ENCODE peak calls at places on chromosomes 4 and X, in five cellular contexts. One of them, this sample, is unnamed. For H3K27me3, the result is how much of the 10 kb centered on the place peaks cover.

GRCh38 chr4:147633113-147633512 is 15.9 kb downstream of the TMEM184C start:
- DNase-seq in HCT116: no peak
- DNase-seq in mesenchymal stem cell: peak
- DNase-seq in astrocyte: peak
- DNase-seq in GM23248: no peak
- DNase-seq in this sample: no peak

GRCh38 chr4:185143596-185143969 is 517 bp downstream of the SLC25A4 start:
- DNase-seq in astrocyte: peak
- DNase-seq in mesenchymal stem cell: peak
- DNase-seq in GM23248: peak
- DNase-seq in HCT116: no peak
- DNase-seq in this sample: peak

GRCh38 chrX:53288173-53288572 is 6.8 kb upstream of the IQSEC2 start:
- DNase-seq in mesenchymal stem cell: peak
- DNase-seq in astrocyte: no peak
- DNase-seq in HCT116: no peak
- DNase-seq in GM23248: no peak
- DNase-seq in this sample: no peak

GRCh38 chrX:119690921-119691716 is 1.8 kb downstream of the SEPTIN6 start:
- DNase-seq in astrocyte: peak
- DNase-seq in mesenchymal stem cell: peak
- DNase-seq in HCT116: no peak
- DNase-seq in GM23248: peak
- DNase-seq in this sample: peak

GRCh38 chr4:176425035-176425434 is 105.3 kb downstream of the SPCS3 start:
- DNase-seq in mesenchymal stem cell: no peak
- DNase-seq in GM23248: peak
- DNase-seq in astrocyte: peak
- DNase-seq in HCT116: no peak
- DNase-seq in this sample: peak

GRCh38 chr4:125314676-125315570 is at the start of gene FAT4:
- DNase-seq in GM23248: peak
- DNase-seq in mesenchymal stem cell: peak
- DNase-seq in HCT116: peak
- DNase-seq in astrocyte: peak
- DNase-seq in this sample: peak

GRCh38 chr4:184355111-184355604 is 119.2 kb downstream of the IRF2 start:
- DNase-seq in astrocyte: peak
- DNase-seq in GM23248: peak
- DNase-seq in mesenchymal stem cell: peak
- DNase-seq in HCT116: peak
- DNase-seq in this sample: peak

GRCh38 chr4:102439835-102440234 is 61.3 kb upstream of the NFKB1 start:
- DNase-seq in astrocyte: peak
- DNase-seq in GM23248: peak
- DNase-seq in HCT116: no peak
- DNase-seq in mesenchymal stem cell: peak
- DNase-seq in this sample: peak

GRCh38 chrX:8591526-8591925 is 126.9 kb downstream of the VCX3B start:
- DNase-seq in GM23248: no peak
- DNase-seq in HCT116: no peak
- DNase-seq in astrocyte: no peak
- DNase-seq in mesenchymal stem cell: no peak
- DNase-seq in this sample: no peak

GRCh38 chrX:44770111-44770510 is 73.7 kb upstream of the DUSP21 start:
- DNase-seq in astrocyte: no peak
- DNase-seq in mesenchymal stem cell: no peak
- DNase-seq in GM23248: peak
- DNase-seq in HCT116: no peak
- DNase-seq in this sample: peak

GRCh38 chr4:98746530-98746929 is 88.1 kb upstream of the TSPAN5 start:
- DNase-seq in HCT116: no peak
- DNase-seq in GM23248: no peak
- DNase-seq in mesenchymal stem cell: peak
- DNase-seq in astrocyte: peak
- DNase-seq in this sample: peak

GRCh38 chr4:122783301-122784215 is 43.1 kb upstream of the FGF2 start:
- DNase-seq in HCT116: peak
- DNase-seq in mesenchymal stem cell: peak
- DNase-seq in astrocyte: peak
- DNase-seq in GM23248: peak
- DNase-seq in this sample: peak

GRCh38 chr4:3786196-3786869 is 20.1 kb downstream of the ADRA2C start:
- DNase-seq in astrocyte: no peak
- DNase-seq in mesenchymal stem cell: no peak
- DNase-seq in GM23248: peak
- DNase-seq in HCT116: no peak
- DNase-seq in this sample: no peak

GRCh38 chr4:153731239-153731638 is 28.6 kb downstream of the RNF175 start:
- DNase-seq in astrocyte: peak
- DNase-seq in GM23248: peak
- DNase-seq in HCT116: no peak
- DNase-seq in mesenchymal stem cell: peak
- DNase-seq in this sample: peak

GRCh38 chrX:41014776-41015175 is 70.5 kb upstream of the USP9X start:
- DNase-seq in GM23248: peak
- DNase-seq in mesenchymal stem cell: no peak
- DNase-seq in astrocyte: peak
- DNase-seq in HCT116: peak
- DNase-seq in this sample: peak

GRCh38 chr4:113457886-113458285 is 303.7 kb downstream of the CAMK2D start:
- DNase-seq in mesenchymal stem cell: peak
- DNase-seq in astrocyte: no peak
- DNase-seq in GM23248: no peak
- DNase-seq in HCT116: no peak
- DNase-seq in this sample: no peak

GRCh38 chr4:184688447-184688846 is 38.9 kb downstream of the PRIMPOL start:
- DNase-seq in mesenchymal stem cell: peak
- DNase-seq in GM23248: peak
- DNase-seq in astrocyte: peak
- DNase-seq in HCT116: peak
- DNase-seq in this sample: peak

GRCh38 chr4:32161382-32161781 is 1441.2 kb downstream of the PCDH7 start:
- DNase-seq in astrocyte: peak
- DNase-seq in mesenchymal stem cell: peak
- DNase-seq in HCT116: no peak
- DNase-seq in GM23248: no peak
- DNase-seq in this sample: peak

GRCh38 chr4:187157380-187157958 is 433.8 kb upstream of the FAT1 start:
- DNase-seq in HCT116: no peak
- DNase-seq in astrocyte: no peak
- DNase-seq in mesenchymal stem cell: no peak
- DNase-seq in GM23248: no peak
- DNase-seq in this sample: no peak

GRCh38 chr4:82362565-82362964 is 11.2 kb downstream of the HNRNPD start:
- DNase-seq in HCT116: no peak
- DNase-seq in astrocyte: no peak
- DNase-seq in GM23248: no peak
- DNase-seq in mesenchymal stem cell: no peak
- DNase-seq in this sample: no peak

GRCh38 chrX:46601283-46601682 is 27.7 kb downstream of the CHST7 start:
- DNase-seq in mesenchymal stem cell: no peak
- DNase-seq in HCT116: no peak
- DNase-seq in GM23248: no peak
- DNase-seq in astrocyte: peak
- DNase-seq in this sample: no peak

GRCh38 chrX:2561461-2561860 is 60.7 kb upstream of the DHRSX start:
- DNase-seq in HCT116: no peak
- DNase-seq in GM23248: no peak
- DNase-seq in astrocyte: no peak
- DNase-seq in mesenchymal stem cell: no peak
- DNase-seq in this sample: no peak

GRCh38 chr4:56241500-56241899 is 145.8 kb downstream of the AASDH start:
- DNase-seq in mesenchymal stem cell: no peak
- DNase-seq in astrocyte: no peak
- DNase-seq in GM23248: no peak
- DNase-seq in HCT116: no peak
- DNase-seq in this sample: no peak

GRCh38 chr4:4502694-4503311 is 39.0 kb downstream of the STX18 start:
- DNase-seq in GM23248: peak
- DNase-seq in HCT116: no peak
- DNase-seq in astrocyte: peak
- DNase-seq in mesenchymal stem cell: peak
- DNase-seq in this sample: no peak

GRCh38 chrX:154918060-154918483 is 31.9 kb downstream of the F8A1 start:
- DNase-seq in HCT116: peak
- DNase-seq in astrocyte: peak
- DNase-seq in mesenchymal stem cell: peak
- DNase-seq in GM23248: peak
- DNase-seq in this sample: peak

GRCh38 chr4:125639182-125639621 is 324.4 kb downstream of the FAT4 start:
- DNase-seq in mesenchymal stem cell: peak
- DNase-seq in astrocyte: peak
- DNase-seq in GM23248: peak
- DNase-seq in HCT116: no peak
- DNase-seq in this sample: no peak

GRCh38 chr4:87120411-87121162 is 99.8 kb downstream of the KLHL8 start:
- DNase-seq in mesenchymal stem cell: peak
- DNase-seq in HCT116: no peak
- DNase-seq in GM23248: no peak
- DNase-seq in astrocyte: peak
- DNase-seq in this sample: peak

GRCh38 chrX:77448170-77448569 is 981 bp downstream of the FGF16 start:
- DNase-seq in astrocyte: no peak
- DNase-seq in HCT116: no peak
- DNase-seq in GM23248: no peak
- DNase-seq in mesenchymal stem cell: no peak
- DNase-seq in this sample: no peak
- H3K27me3 ChIP-seq in astrocyte: under half
- H3K27me3 ChIP-seq in HCT116: under half
- H3K27me3 ChIP-seq in GM23248: under half
- H3K27me3 ChIP-seq in mesenchymal stem cell: under half
- H3K27me3 ChIP-seq in this sample: under half

GRCh38 chr4:143359794-143360193 is 23.1 kb downstream of the GAB1 start:
- DNase-seq in HCT116: no peak
- DNase-seq in GM23248: no peak
- DNase-seq in mesenchymal stem cell: no peak
- DNase-seq in astrocyte: no peak
- DNase-seq in this sample: peak

GRCh38 chr4:143360838-143361237 is 24.2 kb downstream of the GAB1 start:
- DNase-seq in astrocyte: peak
- DNase-seq in mesenchymal stem cell: no peak
- DNase-seq in GM23248: peak
- DNase-seq in HCT116: no peak
- DNase-seq in this sample: no peak

GRCh38 chr4:143357161-143357845 is 20.6 kb downstream of the GAB1 start:
- DNase-seq in astrocyte: no peak
- DNase-seq in HCT116: no peak
- DNase-seq in GM23248: no peak
- DNase-seq in mesenchymal stem cell: no peak
- DNase-seq in this sample: peak

GRCh38 chr4:143358419-143358818 is 21.7 kb downstream of the GAB1 start:
- DNase-seq in GM23248: no peak
- DNase-seq in astrocyte: no peak
- DNase-seq in mesenchymal stem cell: no peak
- DNase-seq in HCT116: no peak
- DNase-seq in this sample: no peak

GRCh38 chr4:143358923-143359694 is 22.4 kb downstream of the GAB1 start:
- DNase-seq in mesenchymal stem cell: peak
- DNase-seq in GM23248: peak
- DNase-seq in HCT116: no peak
- DNase-seq in astrocyte: peak
- DNase-seq in this sample: peak
- H2AFZ ChIP-seq in mesenchymal stem cell: no peak
- H2AFZ ChIP-seq in GM23248: no peak
- H2AFZ ChIP-seq in HCT116: no peak
- H2AFZ ChIP-seq in astrocyte: no peak
- H2AFZ ChIP-seq in this sample: no peak

DNA sequence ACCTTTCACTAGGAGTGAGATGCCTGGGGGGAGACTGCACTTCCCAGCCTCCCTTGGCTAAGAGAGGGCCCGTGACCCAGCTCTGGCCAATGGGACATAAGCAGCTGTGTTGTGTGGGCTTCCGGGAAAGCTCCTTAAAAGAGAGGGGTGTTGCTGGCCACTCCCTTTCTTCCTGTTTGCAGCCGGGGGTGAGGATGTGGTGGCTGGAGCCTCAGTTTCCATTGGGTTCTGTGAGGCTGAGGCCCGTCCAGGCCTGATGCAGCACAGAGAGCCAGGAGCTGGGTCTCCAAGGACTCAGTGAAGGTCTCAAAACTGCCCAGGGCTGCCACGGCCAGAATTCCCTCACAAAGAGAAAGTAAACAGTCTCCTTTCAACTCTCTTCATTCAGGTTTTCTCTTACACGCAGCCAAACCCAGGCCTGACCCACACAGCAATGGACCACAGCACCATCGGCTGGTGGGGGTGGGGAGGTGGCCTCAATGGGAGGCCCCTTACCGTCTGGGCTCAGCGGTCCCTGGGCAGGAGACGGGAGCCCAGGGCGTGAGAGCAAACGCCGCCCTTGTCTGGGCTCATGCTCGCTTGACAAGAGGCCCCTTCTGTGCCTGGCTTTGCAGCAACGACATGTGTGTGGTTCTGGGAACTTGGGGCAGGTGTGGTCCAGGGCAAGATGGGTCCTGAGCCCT is 6.6 kb downstream of the NKX1-1 start:
- DNase-seq in mesenchymal stem cell: no peak
- DNase-seq in GM23248: no peak
- DNase-seq in astrocyte: no peak
- DNase-seq in HCT116: no peak
- DNase-seq in this sample: no peak
- H3K27me3 ChIP-seq in mesenchymal stem cell: under half
- H3K27me3 ChIP-seq in GM23248: under half
- H3K27me3 ChIP-seq in astrocyte: under half
- H3K27me3 ChIP-seq in HCT116: under half
- H3K27me3 ChIP-seq in this sample: under half

GRCh38 chr4:41294445-41295062 is 37.8 kb downstream of the UCHL1 start:
- DNase-seq in mesenchymal stem cell: no peak
- DNase-seq in HCT116: peak
- DNase-seq in GM23248: no peak
- DNase-seq in astrocyte: no peak
- DNase-seq in this sample: no peak

GRCh38 chr4:41299486-41299885 is 42.8 kb downstream of the UCHL1 start:
- DNase-seq in GM23248: no peak
- DNase-seq in astrocyte: no peak
- DNase-seq in mesenchymal stem cell: peak
- DNase-seq in HCT116: no peak
- DNase-seq in this sample: no peak

GRCh38 chr4:41301137-41301536 is 44.4 kb downstream of the UCHL1 start:
- DNase-seq in astrocyte: no peak
- DNase-seq in HCT116: no peak
- DNase-seq in GM23248: no peak
- DNase-seq in mesenchymal stem cell: no peak
- DNase-seq in this sample: no peak

GRCh38 chr4:41296995-41297394 is 40.3 kb downstream of the UCHL1 start:
- DNase-seq in astrocyte: no peak
- DNase-seq in HCT116: no peak
- DNase-seq in mesenchymal stem cell: peak
- DNase-seq in GM23248: no peak
- DNase-seq in this sample: no peak

DNA sequence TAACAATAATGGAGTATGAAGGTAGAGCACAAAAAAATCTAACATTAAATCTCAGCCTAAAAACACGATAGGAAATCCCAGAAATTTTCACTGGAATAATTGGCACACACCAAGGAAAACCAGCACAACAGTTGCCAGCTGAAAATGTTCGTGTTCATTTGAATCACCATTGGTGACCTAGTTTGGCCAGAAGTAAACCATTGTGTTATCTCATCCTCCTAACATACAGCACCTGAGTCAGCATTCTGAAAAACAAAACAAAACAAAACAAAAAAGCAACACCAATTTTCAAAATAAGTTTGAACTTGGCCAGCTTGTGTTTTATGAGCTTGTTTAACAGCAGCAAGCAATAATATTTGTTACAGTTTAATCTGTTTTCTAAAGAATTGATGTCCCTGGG is 41.1 kb downstream of the UCHL1 start:
- DNase-seq in GM23248: peak
- DNase-seq in HCT116: no peak
- DNase-seq in astrocyte: no peak
- DNase-seq in mesenchymal stem cell: no peak
- DNase-seq in this sample: no peak
- H2AFZ ChIP-seq in GM23248: no peak
- H2AFZ ChIP-seq in HCT116: no peak
- H2AFZ ChIP-seq in astrocyte: no peak
- H2AFZ ChIP-seq in mesenchymal stem cell: no peak
- H2AFZ ChIP-seq in this sample: no peak